ENCODE peak calls at places on chromosomes 6 and 20, in eight cellular contexts. S is endothelial cell, I is tibial artery, P is psoas muscle, N is hippocampal formation, D is NCI-H774, E is esophagus muscularis mucosa, X is mesendoderm. C is an unnamed sample.

GRCh38 chr6:101876431-101876830 is 482.9 kb downstream of the GRIK2 start:
- DNase-seq in D (peak; percentile 41), I (no peak), E (no peak), N (no peak), X (no peak), P (no peak), S (no peak), C (no peak)

GRCh38 chr20:51138576-51138975 is 115.7 kb upstream of the KCNG1 start:
- DNase-seq in I (no peak), N (no peak), X (no peak), E (no peak), D (no peak), S (no peak), P (no peak), C (peak; percentile 67)

GRCh38 chr6:46262928-46263708 is 92.3 kb upstream of the ENPP5 start:
- DNase-seq in D (no peak), X (no peak), I (no peak), E (peak; percentile 80), N (no peak), P (no peak), S (no peak), C (no peak)

GRCh38 chr6:145670306-145670705 is 65.0 kb downstream of the EPM2A start:
- DNase-seq in I (no peak), E (no peak), X (no peak), N (no peak), D (no peak), S (no peak), P (no peak), C (no peak)

GRCh38 chr6:150670311-150670710 is 70.6 kb downstream of the PLEKHG1 start:
- DNase-seq in I (no peak), N (no peak), E (no peak), P (no peak), X (no peak), S (no peak), D (no peak), C (no peak)

GRCh38 chr6:35769211-35769610 is 7.2 kb upstream of the CLPSL2 start:
- DNase-seq in D (no peak), S (no peak), N (no peak), X (no peak), E (no peak), P (no peak), I (no peak), C (no peak)

GRCh38 chr6:112701201-112701600 is 354.1 kb downstream of the RFPL4B start:
- DNase-seq in P (peak; percentile 15), E (no peak), D (no peak), S (no peak), I (no peak), X (peak; percentile 4), N (no peak), C (no peak)

GRCh38 chr6:11277275-11278206 is 45.1 kb upstream of the NEDD9 start:
- DNase-seq in I (no peak), E (no peak), S (peak; percentile 10), D (no peak), X (peak; percentile 96), N (no peak), P (no peak), C (no peak)

GRCh38 chr6:7267521-7268091 is 45.4 kb downstream of the SSR1 start:
- DNase-seq in I (peak; percentile 75), P (peak; percentile 72), D (no peak), X (no peak), N (peak; percentile 37), E (no peak), S (no peak), C (no peak)

GRCh38 chr6:73231986-73232391 is 6.7 kb upstream of the KHDC1L start:
- DNase-seq in P (no peak), I (no peak), E (no peak), S (no peak), X (no peak), D (no peak), N (no peak), C (no peak)

GRCh38 chr20:48637461-48637860 is 190.3 kb downstream of the PREX1 start:
- DNase-seq in X (no peak), E (no peak), N (no peak), S (no peak), D (no peak), I (no peak), P (no peak), C (no peak)

GRCh38 chr20:19021406-19022117 is 190.9 kb upstream of the SLC24A3 start:
- DNase-seq in I (no peak), S (no peak), N (no peak), E (peak; percentile 75), P (no peak), D (no peak), X (no peak), C (peak; percentile 72)

GRCh38 chr6:4687989-4688947 is 87.9 kb upstream of the CDYL start:
- DNase-seq in E (no peak), P (peak; percentile 20), N (no peak), S (no peak), X (no peak), I (no peak), D (no peak), C (no peak)

GRCh38 chr6:141252828-141253608 is 879.7 kb upstream of the GJE1 start:
- DNase-seq in P (no peak), E (no peak), I (no peak), S (no peak), X (no peak), N (no peak), D (no peak), C (no peak)

GRCh38 chr20:40860487-40860902 is 168.1 kb upstream of the TOP1 start:
- DNase-seq in E (no peak), P (no peak), S (no peak), D (no peak), X (peak; percentile 14), N (no peak), I (no peak), C (no peak)

GRCh38 chr20:1566701-1567100 is 9.2 kb upstream of the SIRPD start:
- DNase-seq in X (no peak), N (no peak), E (no peak), S (no peak), I (no peak), D (no peak), P (no peak), C (no peak)

GRCh38 chr6:36721369-36722140 is 23.9 kb downstream of the RAB44 start:
- DNase-seq in N (no peak), E (no peak), S (no peak), P (no peak), I (no peak), D (no peak), X (no peak), C (no peak)

GRCh38 chr20:19767070-19767469 is 9.0 kb downstream of the RIN2 start:
- DNase-seq in N (no peak), X (no peak), E (no peak), S (no peak), I (no peak), D (no peak), P (no peak), C (no peak)

GRCh38 chr20:48945840-48946514 is 24.5 kb downstream of the ARFGEF2 start:
- DNase-seq in N (no peak), D (no peak), E (no peak), P (no peak), X (peak; percentile 58), S (no peak), I (no peak), C (no peak)

GRCh38 chr20:21380711-21381110 is 16.6 kb downstream of the NKX2-4 start:
- DNase-seq in D (no peak), S (no peak), I (no peak), P (no peak), E (no peak), X (no peak), N (no peak), C (no peak)

GRCh38 chr6:157019115-157019628 is 242.0 kb downstream of the ARID1B start:
- DNase-seq in X (peak; percentile 75), N (no peak), E (no peak), P (no peak), S (no peak), I (no peak), D (no peak), C (no peak)

GRCh38 chr20:60467078-60467477 is 508.9 kb downstream of the CDH26 start:
- DNase-seq in I (no peak), N (no peak), S (no peak), E (no peak), P (no peak), D (no peak), X (no peak), C (peak; percentile 74)

C was measured in vagina.